ENCODE peak calls at places on chromosomes 16 and 17, in five cellular contexts. K, J, D, N and U are unnamed samples.
A peak's percentile ranks its signal among the peaks of the same experiment; 100 is the strongest.

GRCh38 chr17:15444805-15445204 is 22.6 kb downstream of the CDRT4 start:
- DNase-seq in K (peak; percentile 15), J (peak; percentile 29), D (peak; percentile 11), N (no peak), U (no peak)

GRCh38 chr17:36602030-36602737 is 801 bp downstream of the MRM1 start:
- DNase-seq in K (peak; percentile 42), J (no peak), D (no peak), N (no peak), U (peak; percentile 39)

GRCh38 chr16:29820730-29821662 is 734 bp downstream of the MVP start:
- DNase-seq in K (no peak), J (peak; percentile 80), D (no peak), N (peak; percentile 86), U (peak; percentile 47)

GRCh38 chr17:28912938-28913333 is 10.1 kb upstream of the DHRS13 start:
- DNase-seq in K (no peak), J (no peak), D (no peak), N (no peak), U (no peak)

GRCh38 chr16:50635505-50636392 is 45.4 kb downstream of the SNX20 start:
- DNase-seq in K (peak; percentile 64), J (no peak), D (no peak), N (no peak), U (no peak)

GRCh38 chr17:47802341-47803022 is 19.1 kb downstream of the OSBPL7 start:
- DNase-seq in K (peak; percentile 52), J (peak; percentile 54), D (no peak), N (peak; percentile 64), U (peak; percentile 71)

GRCh38 chr17:36586138-36586537 is 5.5 kb upstream of the DHRS11 start:
- DNase-seq in K (no peak), J (no peak), D (no peak), N (no peak), U (no peak)

GRCh38 chr17:79627184-79627765 is 16.4 kb upstream of the RBFOX3 start:
- DNase-seq in K (no peak), J (peak; percentile 6), D (peak; percentile 53), N (peak; percentile 15), U (no peak)

GRCh38 chr17:73293031-73293430 is 18.8 kb downstream of the CDC42EP4 start:
- DNase-seq in K (no peak), J (no peak), D (no peak), N (peak; percentile 54), U (peak; percentile 40)

DNA sequence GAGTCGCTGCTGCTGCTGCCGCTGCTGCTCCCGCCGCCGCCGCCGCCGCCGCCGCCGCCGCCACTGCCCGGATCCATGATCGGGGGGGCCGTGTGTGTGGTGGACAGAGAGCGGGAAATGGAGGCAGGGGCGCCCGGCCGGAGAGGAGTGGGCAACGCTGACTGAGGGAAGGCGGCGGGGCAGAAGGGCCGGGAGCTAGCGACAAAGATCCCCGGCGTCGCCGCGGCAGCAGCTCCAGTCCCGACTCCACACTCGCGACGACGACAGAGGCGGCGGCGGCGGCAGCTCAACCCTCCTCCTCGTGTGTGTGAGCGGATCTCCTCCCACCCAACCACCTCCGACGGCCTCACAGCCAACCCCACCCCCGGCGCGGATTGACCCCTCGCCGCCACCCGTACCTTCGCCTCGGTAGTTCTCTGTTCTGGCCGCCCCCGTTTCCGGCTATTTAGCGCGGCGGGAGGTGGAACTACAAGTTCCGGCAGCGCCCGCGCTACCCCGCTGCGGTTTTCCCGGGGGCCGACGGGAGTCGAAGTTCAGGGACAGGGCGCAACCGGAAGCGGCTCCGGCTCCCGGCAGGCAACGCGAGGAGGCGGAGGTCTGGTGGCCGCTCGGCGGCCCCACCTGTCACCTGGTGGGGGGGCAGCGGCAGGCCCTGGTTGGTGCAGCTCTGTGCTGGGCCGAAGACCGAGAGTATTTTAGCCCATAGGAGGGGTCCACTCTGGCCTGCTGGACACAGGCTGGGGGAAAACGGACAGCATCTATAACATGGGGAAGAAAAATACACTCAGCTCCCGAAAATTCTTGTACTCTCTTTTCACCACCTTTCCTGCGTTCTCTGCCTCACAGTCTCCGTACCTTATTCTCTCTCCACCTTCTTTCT is at the start of gene GSPT1:
- DNase-seq in K (peak; percentile 99), J (peak; percentile 99), D (peak; percentile 99), N (peak; percentile 99), U (peak; percentile 100)
- TF ChIP-seq CTCF in K (no peak), J (peak; percentile 28), D (peak; percentile 15), N (peak; percentile 37), U (no peak)

GRCh38 chr17:49741009-49741691 is 22.8 kb downstream of the FAM117A start:
- DNase-seq in K (peak; percentile 76), J (no peak), D (no peak), N (no peak), U (peak; percentile 67)
- H3K4me3 ChIP-seq in K (peak overlapping the region; percentile 86), J (no peak overlapping the region), D (no peak overlapping the region), N (no peak overlapping the region), U (no peak overlapping the region)

GRCh38 chr16:24538756-24539294 is 541 bp upstream of the RBBP6 start:
- DNase-seq in K (no peak), J (peak; percentile 81), D (no peak), N (peak; percentile 67), U (no peak)
- TF ChIP-seq CTCF in K (no peak), J (no peak), D (no peak), N (no peak), U (no peak)

GRCh38 chr16:1331712-1332617 is 1.5 kb upstream of the BAIAP3 start:
- DNase-seq in K (peak; percentile 61), J (peak; percentile 52), D (peak; percentile 86), N (peak; percentile 73), U (peak; percentile 41)
- H3K4me3 ChIP-seq in K (no peak overlapping the region), J (peak overlapping the region; percentile 70), D (peak overlapping the region; percentile 8), N (peak overlapping the region; percentile 38), U (no peak overlapping the region)

GRCh38 chr16:80387308-80387921 is 153.4 kb upstream of the DYNLRB2 start:
- DNase-seq in K (no peak), J (no peak), D (no peak), N (no peak), U (no peak)
- TF ChIP-seq CTCF in K (no peak), J (no peak), D (no peak), N (no peak), U (no peak)

GRCh38 chr17:19672009-19672837 is 23.7 kb downstream of the ALDH3A2 start:
- DNase-seq in K (no peak), J (peak; percentile 90), D (no peak), N (peak; percentile 62), U (no peak)

GRCh38 chr17:19683117-19683516 is 33.3 kb downstream of the SLC47A2 start:
- DNase-seq in K (no peak), J (no peak), D (no peak), N (no peak), U (no peak)

GRCh38 chr17:19678581-19679418 is 30.2 kb downstream of the ALDH3A2 start:
- DNase-seq in K (no peak), J (no peak), D (no peak), N (no peak), U (no peak)

GRCh38 chr17:19676901-19677300 is 28.4 kb downstream of the ALDH3A2 start:
- DNase-seq in K (no peak), J (no peak), D (no peak), N (no peak), U (peak; percentile 27)

GRCh38 chr17:19677736-19678379 is 29.3 kb downstream of the ALDH3A2 start:
- DNase-seq in K (no peak), J (no peak), D (no peak), N (no peak), U (no peak)
- H3K4me3 ChIP-seq in K (no peak overlapping the region), J (no peak overlapping the region), D (no peak overlapping the region), N (no peak overlapping the region), U (no peak overlapping the region)